ENCODE peak calls at places on chromosomes 3 and 15, in ten cellular contexts. Q, M, K, B, H, X, G, C, Y and T are unnamed samples. For H3K4me1 and H3K27me3, the result is how much of the 10 kb centered on the place peaks cover.

GRCh38 chr3:177523991-177524438 is 326.7 kb upstream of the TBL1XR1 start:
- DNase-seq in X (no peak), Y (no peak), G (no peak), H (no peak), C (no peak), B (no peak), K (no peak), M (no peak), Q (peak), T (no peak)

GRCh38 chr15:84835661-84836384 is 18.7 kb downstream of the ALPK3 start:
- DNase-seq in H (no peak), X (no peak), B (no peak), M (no peak), Y (no peak), Q (no peak), G (no peak), C (no peak), K (no peak), T (no peak)

GRCh38 chr15:31455499-31455898 is 128.9 kb downstream of the KLF13 start:
- DNase-seq in C (peak), K (no peak), G (no peak), X (no peak), B (no peak), Q (no peak), H (no peak), M (no peak), Y (no peak), T (no peak)

GRCh38 chr15:30990036-30990435 is 1.4 kb downstream of the MTMR10 start:
- DNase-seq in Q (no peak), B (peak), K (no peak), Y (no peak), C (no peak), H (no peak), X (no peak), M (no peak), G (no peak), T (no peak)

GRCh38 chr15:97959738-97960363 is 652 bp upstream of the ARRDC4 start:
- DNase-seq in H (no peak), G (no peak), M (no peak), X (no peak), Q (no peak), Y (no peak), B (no peak), C (no peak), K (no peak), T (no peak)

GRCh38 chr15:40217166-40217785 is 21.6 kb upstream of the PAK6 start:
- DNase-seq in K (peak), G (no peak), X (peak), C (peak), B (peak), Q (peak), M (peak), H (no peak), Y (no peak), T (peak)

GRCh38 chr3:38001456-38002081 is 11.0 kb downstream of the VILL start:
- DNase-seq in K (peak), C (peak), G (peak), Q (no peak), X (peak), Y (no peak), B (no peak), M (no peak), H (peak), T (no peak)

GRCh38 chr3:169813757-169814517 is 1.2 kb upstream of the LRRC34 start:
- DNase-seq in X (peak), C (peak), G (no peak), B (no peak), Y (peak), Q (no peak), K (peak), H (peak), M (no peak), T (peak)

GRCh38 chr3:38960953-38961622 is 90.7 kb downstream of the SCN11A start:
- DNase-seq in B (peak), C (peak), X (peak), M (peak), H (peak), K (peak), Q (peak), Y (no peak), G (no peak), T (peak)

GRCh38 chr15:63233667-63234419 is 43.6 kb upstream of the APH1B start:
- DNase-seq in G (no peak), C (no peak), K (no peak), Y (no peak), H (no peak), B (no peak), Q (peak), M (no peak), X (no peak), T (peak)

GRCh38 chr15:62389887-62390792 is 225.1 kb upstream of the C2CD4B start:
- DNase-seq in B (peak), H (peak), C (peak), Y (peak), X (peak), M (peak), Q (peak), G (peak), K (peak), T (peak)

GRCh38 chr15:87129916-87130315 is 1050.2 kb downstream of the AGBL1 start:
- DNase-seq in M (no peak), H (no peak), Y (no peak), K (no peak), B (no peak), X (no peak), Q (no peak), C (no peak), G (no peak), T (no peak)

GRCh38 chr3:66037330-66037985 is 1.3 kb downstream of the MAGI1 start:
- DNase-seq in Y (peak), C (peak), M (peak), B (peak), H (peak), X (no peak), K (peak), G (peak), Q (peak), T (peak)

GRCh38 chr3:198071602-198072285 is 111.7 kb downstream of the LMLN start:
- DNase-seq in C (peak), X (no peak), H (no peak), M (no peak), K (peak), Q (peak), G (no peak), B (no peak), Y (no peak), T (no peak)

GRCh38 chr3:42097166-42097946 is 6.2 kb downstream of the TRAK1 start:
- DNase-seq in C (no peak), Y (no peak), G (no peak), Q (peak), M (no peak), H (no peak), X (no peak), B (no peak), K (no peak), T (no peak)

GRCh38 chr3:192861972-192862371 is 55.7 kb downstream of the MB21D2 start:
- DNase-seq in Q (no peak), X (no peak), K (no peak), M (no peak), B (no peak), C (no peak), Y (no peak), H (no peak), G (no peak), T (no peak)

GRCh38 chr3:5581743-5582142 is 394.2 kb downstream of the EDEM1 start:
- DNase-seq in H (no peak), M (no peak), X (no peak), B (no peak), C (no peak), K (no peak), G (no peak), Q (no peak), Y (no peak), T (no peak)

GRCh38 chr3:128794788-128795649 is 69.0 kb downstream of the RAB7A start:
- DNase-seq in B (peak), Y (no peak), K (peak), X (peak), Q (peak), C (peak), M (peak), H (peak), G (no peak), T (peak)

GRCh38 chr15:58631319-58631718 is 118.2 kb downstream of the ADAM10 start:
- DNase-seq in M (no peak), B (no peak), C (no peak), Q (no peak), G (no peak), X (no peak), K (no peak), H (no peak), Y (no peak), T (no peak)

GRCh38 chr3:184757010-184757651 is 45.3 kb upstream of the MAGEF1 start:
- DNase-seq in M (no peak), G (no peak), B (no peak), K (no peak), Y (no peak), H (peak), Q (peak), X (peak), C (peak), T (peak)

GRCh38 chr15:73681856-73682596 is 2.2 kb upstream of the CD276 start:
- DNase-seq in X (no peak), K (no peak), H (no peak), G (no peak), Y (no peak), C (no peak), Q (no peak), M (no peak), B (no peak), T (no peak)

GRCh38 chr3:93988283-93988682 is 8.3 kb downstream of the ARL13B start:
- DNase-seq in Y (no peak), X (no peak), Q (peak), K (no peak), G (no peak), H (no peak), C (no peak), B (no peak), M (no peak), T (no peak)

GRCh38 chr15:39261397-39261796 is 319.5 kb upstream of the THBS1 start:
- DNase-seq in B (no peak), K (no peak), G (no peak), C (no peak), H (no peak), Q (no peak), Y (no peak), M (no peak), X (no peak), T (no peak)

GRCh38 chr3:177069514-177070329 is 127.6 kb downstream of the TBL1XR1 start:
- DNase-seq in K (no peak), G (no peak), X (no peak), H (no peak), M (no peak), B (no peak), Q (peak), Y (no peak), C (no peak), T (no peak)

GRCh38 chr3:170038434-170039110 is 777 bp downstream of the GPR160 start:
- DNase-seq in C (peak), G (no peak), X (peak), Y (peak), M (peak), K (peak), Q (no peak), B (no peak), H (no peak), T (no peak)

GRCh38 chr3:105429034-105429762 is 62.5 kb downstream of the ALCAM start:
- DNase-seq in M (no peak), K (no peak), Q (peak), Y (no peak), B (no peak), H (no peak), C (no peak), X (no peak), G (no peak), T (no peak)

DNA sequence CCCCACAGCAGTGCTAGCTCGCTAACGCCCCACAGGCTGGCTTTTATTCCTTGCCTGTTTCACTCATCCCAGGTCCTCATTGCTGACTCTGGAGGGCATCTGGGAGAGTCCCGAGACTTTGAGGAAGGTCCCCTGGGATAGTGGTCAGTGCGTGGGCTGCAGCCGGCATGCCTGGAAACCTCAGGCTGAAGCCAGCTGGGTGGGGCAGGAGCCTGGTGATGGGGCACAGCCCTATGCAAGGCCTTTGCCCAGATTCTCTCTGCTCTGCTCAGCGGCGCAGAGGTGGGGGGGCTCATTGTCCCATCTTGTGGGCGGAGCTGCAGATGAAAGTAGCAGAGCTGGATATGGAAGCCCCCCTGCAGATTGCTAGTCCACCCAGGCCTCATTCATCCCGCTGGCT is 55.7 kb upstream of the SMAD6 start:
- DNase-seq in K (peak), G (no peak), M (no peak), C (no peak), B (no peak), H (no peak), Y (no peak), Q (no peak), X (no peak), T (peak)
- H3K4me1 ChIP-seq in K (under half), G (half or more), M (under half), C (under half), B (under half), H (under half), Y (under half), Q (under half), X (under half), T (under half)

GRCh38 chr15:71197620-71198019 is 82.3 kb downstream of the THSD4 start:
- DNase-seq in Y (no peak), G (no peak), M (no peak), H (no peak), X (no peak), B (no peak), K (no peak), Q (no peak), C (no peak), T (no peak)

GRCh38 chr15:71202712-71203111 is 87.4 kb downstream of the THSD4 start:
- DNase-seq in Y (no peak), M (no peak), Q (no peak), K (no peak), G (no peak), B (no peak), X (no peak), H (no peak), C (peak), T (no peak)

GRCh38 chr15:71201471-71201870 is 86.2 kb downstream of the THSD4 start:
- DNase-seq in G (no peak), K (no peak), Q (no peak), H (peak), X (no peak), C (no peak), Y (peak), B (no peak), M (no peak), T (peak)

GRCh38 chr15:71198846-71199245 is 83.6 kb downstream of the THSD4 start:
- DNase-seq in Q (peak), G (no peak), C (no peak), H (no peak), M (no peak), B (no peak), X (no peak), K (no peak), Y (no peak), T (peak)

DNA sequence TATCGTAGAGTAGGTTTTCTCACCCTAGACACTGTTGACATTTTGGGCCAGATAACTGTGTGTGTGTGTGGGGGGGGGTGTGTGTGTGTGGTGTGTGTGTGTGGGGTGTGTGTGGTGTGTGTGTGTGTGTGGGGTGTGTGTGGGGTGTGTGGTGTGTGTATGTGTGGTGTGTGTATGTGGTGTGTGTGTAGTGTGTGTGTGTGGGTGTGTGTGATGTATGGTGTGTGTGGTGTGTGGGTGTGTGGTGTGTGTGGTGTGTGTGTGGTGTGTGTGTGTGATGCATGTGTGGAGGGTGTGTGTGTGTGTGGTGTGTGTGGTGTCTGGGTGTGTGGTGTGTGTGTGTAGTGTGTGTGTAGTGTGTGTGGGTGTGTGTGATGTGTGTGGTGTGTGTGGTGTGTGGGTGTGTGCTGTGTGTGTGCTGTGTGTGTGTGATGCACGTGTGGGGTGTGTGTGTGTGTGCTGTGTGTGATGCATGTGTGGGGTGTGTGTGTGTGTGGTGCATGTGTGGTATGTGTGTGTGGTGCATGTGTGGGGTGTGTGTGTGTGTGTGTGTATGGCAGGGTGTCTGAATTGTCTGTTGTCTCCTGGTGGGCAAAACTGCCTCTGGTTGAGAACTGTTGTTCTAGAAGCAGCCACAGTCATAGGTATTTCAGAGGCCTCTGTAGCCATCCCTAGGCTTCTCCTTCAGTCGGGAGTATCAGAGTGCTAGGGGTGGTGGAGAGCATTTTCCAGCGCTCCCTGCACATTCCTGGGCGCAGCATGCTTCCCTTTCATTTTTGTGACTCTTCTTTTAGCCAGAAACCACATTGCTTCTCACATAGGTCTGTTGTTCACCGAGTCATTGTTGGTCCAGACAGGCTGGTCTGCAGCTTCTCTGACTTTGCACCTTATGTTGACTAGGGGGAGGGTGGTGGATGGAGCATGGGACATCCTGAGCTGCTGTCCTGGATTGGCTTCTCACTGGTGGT is 84.4 kb downstream of the THSD4 start:
- DNase-seq in G (no peak), M (no peak), C (peak), Y (no peak), K (no peak), B (no peak), Q (peak), H (no peak), X (no peak), T (no peak)
- H3K27me3 ChIP-seq in G (under half), M (under half), C (under half), Y (under half), K (under half), B (under half), Q (under half), H (under half), X (under half), T (under half)

GRCh38 chr3:117898722-117899121 is 1135.9 kb downstream of the IGSF11 start:
- DNase-seq in G (no peak), H (no peak), C (peak), M (no peak), X (no peak), K (peak), Y (no peak), Q (no peak), B (no peak), T (no peak)
- TF ChIP-seq CTCF in G (peak), H (no peak), C (peak), M (no peak), X (no peak), K (peak), Y (peak), Q (peak), B (peak), T (peak)

DNA sequence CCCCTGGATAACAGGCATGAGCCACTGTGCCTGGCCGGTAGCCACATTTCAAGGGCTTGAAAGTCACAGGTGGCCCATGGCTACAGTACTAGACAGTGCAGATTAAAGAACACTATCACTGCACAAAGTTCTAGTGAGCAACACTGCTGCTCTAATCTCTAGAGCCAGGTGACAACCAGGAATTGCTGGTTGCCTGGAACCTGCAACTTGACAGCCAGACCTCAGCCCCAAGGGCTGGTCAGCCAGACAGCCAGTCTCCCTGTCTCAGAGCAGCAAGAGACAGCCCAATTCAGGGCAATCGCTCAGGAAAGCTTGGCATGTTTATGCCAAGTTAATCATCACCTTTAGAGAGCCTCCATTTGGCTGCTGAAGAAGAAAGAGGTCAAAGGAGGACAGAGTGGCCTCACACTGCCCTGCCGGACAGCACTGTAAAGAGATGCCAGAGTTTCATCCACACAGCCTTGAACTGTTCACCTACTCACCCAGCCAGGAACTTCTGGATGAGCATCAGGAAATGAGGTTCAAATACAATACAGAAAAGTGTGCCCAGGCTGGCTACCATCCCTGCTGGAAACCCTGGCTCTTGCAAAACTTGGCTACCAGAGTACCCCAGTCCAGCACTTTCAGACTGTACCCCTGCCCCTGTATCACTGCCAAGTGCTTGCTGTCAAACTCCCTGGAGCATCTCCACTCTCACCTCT is 6.0 kb downstream of the CCDC12 start:
- DNase-seq in C (no peak), K (no peak), B (no peak), H (no peak), M (no peak), G (peak), Q (no peak), Y (no peak), X (no peak), T (no peak)
- H3K4me1 ChIP-seq in C (under half), K (under half), B (under half), H (under half), M (under half), G (half or more), Q (under half), Y (half or more), X (half or more), T (under half)

GRCh38 chr3:46874430-46874829 is 3.1 kb upstream of the PTH1R start:
- DNase-seq in C (no peak), H (peak), M (no peak), K (no peak), X (no peak), Y (no peak), B (no peak), Q (no peak), G (no peak), T (peak)

GRCh38 chr3:46875560-46875959 is 2.0 kb upstream of the PTH1R start:
- DNase-seq in H (no peak), M (no peak), K (no peak), G (no peak), Q (no peak), X (no peak), B (no peak), Y (no peak), C (no peak), T (no peak)

GRCh38 chr3:46877671-46878125 is at the start of gene PTH1R:
- DNase-seq in H (no peak), Q (no peak), G (no peak), Y (no peak), C (no peak), M (no peak), X (no peak), K (no peak), B (no peak), T (no peak)

GRCh38 chr3:46878796-46879436 is 1.4 kb downstream of the PTH1R start:
- DNase-seq in Q (no peak), G (no peak), M (no peak), Y (no peak), H (no peak), K (peak), B (peak), C (no peak), X (no peak), T (no peak)

GRCh38 chr3:46876313-46877300 is 914 bp upstream of the PTH1R start:
- DNase-seq in X (no peak), M (no peak), H (no peak), Q (no peak), K (no peak), Y (no peak), G (no peak), B (no peak), C (no peak), T (no peak)
- H3K27me3 ChIP-seq in X (under half), M (under half), H (under half), Q (under half), K (under half), Y (under half), G (under half), B (under half), C (under half), T (under half)

GRCh38 chr3:143120716-143121239 is 1.2 kb downstream of the CHST2 start:
- DNase-seq in M (no peak), G (no peak), C (peak), Q (peak), B (peak), H (no peak), X (peak), Y (peak), K (peak), T (peak)
- TF ChIP-seq CTCF in M (no peak), G (no peak), C (no peak), Q (peak), B (no peak), H (no peak), X (no peak), Y (no peak), K (no peak), T (no peak)

GRCh38 chr15:60381148-60381788 is 16.5 kb downstream of the ANXA2 start:
- DNase-seq in M (no peak), G (no peak), B (no peak), H (no peak), K (no peak), X (no peak), C (no peak), Y (no peak), Q (peak), T (no peak)
- H3K4me1 ChIP-seq in M (under half), G (under half), B (under half), H (under half), K (under half), X (under half), C (under half), Y (under half), Q (under half), T (under half)

GRCh38 chr3:29271501-29271900 is 9.4 kb upstream of the RBMS3 start:
- DNase-seq in B (no peak), G (no peak), Y (no peak), K (no peak), M (no peak), C (no peak), Q (no peak), H (no peak), X (no peak), T (no peak)
- H3K27me3 ChIP-seq in B (under half), G (under half), Y (under half), K (under half), M (under half), C (under half), Q (under half), H (under half), X (under half), T (under half)